ENCODE peak calls at places on chromosome 9, in five cellular contexts. M, W, B, E and O are unnamed samples.
A peak's percentile ranks its signal among the peaks of the same experiment; 100 is the strongest.

GRCh38 chr9:86464242-86464641 is 110.0 kb upstream of the TUT7 start:
- DNase-seq in M (no peak), W (no peak), B (no peak), E (no peak), O (no peak)

GRCh38 chr9:33130501-33130900 is 36.6 kb downstream of the B4GALT1 start:
- DNase-seq in M (no peak), W (no peak), B (no peak), E (no peak), O (no peak)

GRCh38 chr9:126694206-126695081 is 80.7 kb downstream of the LMX1B start:
- DNase-seq in M (no peak), W (peak; percentile 43), B (no peak), E (no peak), O (no peak)

GRCh38 chr9:131875828-131876485 is 136.1 kb upstream of the RAPGEF1 start:
- DNase-seq in M (no peak), W (no peak), B (no peak), E (no peak), O (no peak)

GRCh38 chr9:27541740-27542139 is 12.1 kb upstream of the MOB3B start:
- DNase-seq in M (no peak), W (no peak), B (no peak), E (no peak), O (no peak)

GRCh38 chr9:86926130-86926529 is 21.2 kb downstream of the GAS1 start:
- DNase-seq in M (no peak), W (no peak), B (no peak), E (no peak), O (no peak)

GRCh38 chr9:13487071-13487470 is 207.6 kb upstream of the MPDZ start:
- DNase-seq in M (peak; percentile 30), W (no peak), B (no peak), E (no peak), O (no peak)

GRCh38 chr9:16637218-16637617 is 233.3 kb downstream of the BNC2 start:
- DNase-seq in M (no peak), W (no peak), B (no peak), E (no peak), O (no peak)

GRCh38 chr9:127320122-127320378 is 55.5 kb downstream of the GARNL3 start:
- DNase-seq in M (no peak), W (no peak), B (no peak), E (no peak), O (no peak)

GRCh38 chr9:995776-996175 is 19.3 kb downstream of the DMRT3 start:
- DNase-seq in M (no peak), W (no peak), B (no peak), E (no peak), O (no peak)

GRCh38 chr9:88197016-88197415 is 58.7 kb upstream of the SPATA31C2 start:
- DNase-seq in M (no peak), W (no peak), B (no peak), E (no peak), O (no peak)

GRCh38 chr9:127927457-127928231 is 2.9 kb downstream of the PIP5KL1 start:
- DNase-seq in M (peak; percentile 97), W (peak; percentile 87), B (peak; percentile 57), E (no peak), O (peak; percentile 80)

GRCh38 chr9:108331596-108331995 is 524.2 kb downstream of the ACTL7B start:
- DNase-seq in M (no peak), W (no peak), B (no peak), E (no peak), O (no peak)

DNA sequence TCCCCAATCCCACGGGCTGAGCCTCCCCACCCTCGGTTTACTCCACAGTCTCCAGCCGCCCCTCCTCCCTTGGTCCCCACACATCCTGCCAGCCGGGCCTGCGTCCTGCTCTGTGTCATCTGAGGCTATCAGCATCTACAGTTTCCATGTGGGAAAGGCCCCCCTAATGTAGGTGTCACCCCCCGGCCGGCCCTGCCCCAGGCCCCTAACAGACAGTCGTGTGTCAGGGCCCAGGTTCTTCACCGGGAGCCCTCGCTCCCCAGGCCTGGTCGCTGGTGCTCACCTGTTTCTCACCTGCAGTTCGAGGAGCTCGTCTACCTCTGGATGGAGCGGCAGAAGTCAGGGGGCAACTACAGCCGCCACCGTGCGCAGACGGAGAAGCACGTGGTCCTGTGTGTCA is 62.7 kb downstream of the KCNT1 start:
- DNase-seq in M (no peak), W (no peak), B (no peak), E (no peak), O (no peak)
- H3K27me3 ChIP-seq in M (no peaks in the 10 kb centered on the region), W (no peaks in the 10 kb centered on the region), B (no peaks in the 10 kb centered on the region), E (peaks cover 7% of the 10 kb centered on the region), O (no peaks in the 10 kb centered on the region)

DNA sequence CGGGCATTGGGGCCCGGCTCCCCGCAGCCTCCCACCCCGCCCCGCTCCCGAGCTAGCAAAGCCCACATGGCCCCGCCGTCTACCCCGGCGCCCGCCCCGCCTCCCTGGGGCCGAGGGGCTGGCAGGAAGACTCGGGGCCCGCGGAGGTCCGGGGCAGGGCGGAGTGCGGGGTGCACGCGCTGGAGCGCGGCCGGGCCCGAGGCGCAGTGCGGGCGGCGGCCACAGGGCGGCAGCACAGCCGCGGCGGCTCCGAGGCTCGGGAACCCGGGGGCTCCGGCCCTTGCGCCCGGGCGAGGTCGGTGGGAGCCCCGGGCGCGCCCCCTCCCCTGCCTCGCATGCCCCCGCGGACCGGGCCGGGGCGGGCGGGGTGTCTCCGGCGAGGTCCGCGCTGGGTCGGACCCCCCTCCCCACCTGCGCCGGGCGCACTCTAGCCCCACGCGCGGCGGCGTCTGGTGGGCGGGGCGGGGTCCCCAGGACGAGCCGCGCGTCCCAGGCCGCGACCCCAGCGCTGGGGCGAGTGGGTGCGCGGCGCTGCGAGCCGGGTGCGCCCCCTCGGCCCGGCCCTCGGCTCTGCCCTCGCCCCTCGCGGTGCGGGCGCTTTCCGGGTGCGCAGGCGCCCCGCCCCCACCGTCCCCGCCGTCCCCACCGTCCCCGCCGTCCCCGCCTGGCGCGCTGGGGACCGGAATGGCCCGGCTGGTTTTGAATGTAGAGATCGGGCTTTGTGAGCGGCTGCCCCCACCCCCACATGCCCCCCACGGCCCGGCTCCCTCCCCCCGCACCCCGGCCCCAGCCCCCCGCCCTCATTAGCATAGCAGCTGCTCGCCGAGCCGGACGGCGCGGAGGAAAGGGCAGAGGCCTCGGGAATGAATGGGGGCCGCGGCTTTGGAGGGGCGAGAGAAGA is 6.5 kb downstream of the NRARP start:
- DNase-seq in M (peak; percentile 78), W (no peak), B (peak; percentile 43), E (no peak), O (no peak)
- H3K4me1 ChIP-seq in M (peaks cover 31% of the 10 kb centered on the region), W (peaks cover 14% of the 10 kb centered on the region), B (peaks cover 8% of the 10 kb centered on the region), E (peaks cover 60% of the 10 kb centered on the region), O (peaks cover 10% of the 10 kb centered on the region)

DNA sequence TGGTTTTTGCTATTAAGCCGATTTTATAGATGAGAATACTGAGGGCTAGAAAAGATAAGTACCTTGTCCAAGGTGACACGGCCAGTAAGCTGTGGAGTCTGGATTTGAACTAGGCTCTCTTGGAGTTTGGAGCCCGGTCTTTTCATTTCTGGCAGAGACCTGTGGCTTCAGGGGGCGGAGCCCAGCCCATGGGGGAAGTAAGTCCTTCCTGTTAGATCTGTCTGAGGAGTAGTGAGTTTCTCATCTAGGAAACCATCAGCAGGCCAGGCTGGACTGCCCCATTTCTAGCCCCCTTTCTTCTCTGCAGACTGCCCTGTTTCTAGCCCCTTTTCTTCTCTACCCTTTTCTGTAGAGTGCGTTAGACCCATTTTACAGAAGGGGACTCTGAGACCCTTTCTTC is 521 bp upstream of the PTGS1 start:
- DNase-seq in M (no peak), W (no peak), B (no peak), E (no peak), O (no peak)
- H3K4me3 ChIP-seq in M (peak overlapping the region; percentile 75), W (no peak overlapping the region), B (no peak overlapping the region), E (peak overlapping the region; percentile 63), O (no peak overlapping the region)

GRCh38 chr9:79256691-79257213 is 315.0 kb upstream of the TLE4 start:
- DNase-seq in M (peak; percentile 26), W (no peak), B (no peak), E (no peak), O (no peak)
- H3K27me3 ChIP-seq in M (no peaks in the 10 kb centered on the region), W (no peaks in the 10 kb centered on the region), B (no peaks in the 10 kb centered on the region), E (peaks cover 41% of the 10 kb centered on the region), O (no peaks in the 10 kb centered on the region)

GRCh38 chr9:121191235-121191634 is 10.4 kb downstream of the RAB14 start:
- DNase-seq in M (no peak), W (no peak), B (no peak), E (no peak), O (no peak)
- H3K4me1 ChIP-seq in M (no peaks in the 10 kb centered on the region), W (peaks cover 76% of the 10 kb centered on the region), B (peaks cover 36% of the 10 kb centered on the region), E (peaks cover 97% of the 10 kb centered on the region), O (peaks cover 9% of the 10 kb centered on the region)

DNA sequence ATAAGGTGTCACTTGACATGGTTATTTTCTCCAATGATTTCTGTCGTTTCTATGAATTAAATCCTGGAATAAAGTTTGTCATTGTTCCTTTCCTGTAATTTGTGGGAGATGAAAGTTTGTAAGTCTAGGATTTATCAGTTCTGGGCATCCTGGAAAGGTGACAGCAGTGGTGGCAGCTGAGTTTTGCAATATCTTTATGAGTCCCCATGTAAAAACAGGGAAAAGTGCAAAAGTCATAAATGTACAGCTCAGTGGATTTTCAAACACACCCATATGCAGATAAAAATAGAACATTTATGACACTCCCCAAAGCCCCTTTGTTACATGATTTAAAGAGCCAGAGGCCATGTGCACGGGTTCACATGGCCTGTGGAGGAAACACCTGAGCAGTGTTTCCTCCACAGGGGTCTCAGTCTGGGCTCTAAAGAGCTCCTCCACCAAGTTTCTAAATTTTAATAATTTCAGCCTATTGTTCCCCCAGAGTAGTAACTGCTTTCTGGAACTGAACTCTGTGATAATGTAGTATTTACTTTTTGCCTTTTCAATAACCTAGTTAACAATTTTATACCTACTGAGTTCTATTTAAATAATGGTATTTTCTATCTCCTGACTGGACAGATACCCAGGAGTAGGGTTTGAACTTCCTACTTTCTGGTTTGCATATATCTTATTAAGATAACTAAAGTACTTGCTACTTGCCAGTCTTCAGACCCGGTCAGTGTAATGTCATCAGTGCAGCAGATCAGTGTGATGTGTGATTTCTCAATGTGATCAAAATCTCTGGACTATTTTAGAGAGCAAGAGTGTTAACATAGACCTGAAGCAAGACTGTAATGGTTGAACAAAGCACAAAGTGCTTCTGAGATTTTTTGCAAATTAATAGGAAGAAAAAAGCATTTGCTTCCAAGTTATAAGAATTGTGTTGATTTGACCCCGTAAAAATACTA is 6.5 kb downstream of the TMEM38B start:
- DNase-seq in M (no peak), W (no peak), B (no peak), E (no peak), O (no peak)
- H3K4me3 ChIP-seq in M (no peak overlapping the region), W (no peak overlapping the region), B (no peak overlapping the region), E (no peak overlapping the region), O (no peak overlapping the region)

GRCh38 chr9:133738039-133738805 is at the start of gene SARDH:
- DNase-seq in M (peak; percentile 83), W (no peak), B (no peak), E (peak; percentile 63), O (no peak)
- H3K27me3 ChIP-seq in M (no peaks in the 10 kb centered on the region), W (no peaks in the 10 kb centered on the region), B (no peaks in the 10 kb centered on the region), E (peaks cover 84% of the 10 kb centered on the region), O (no peaks in the 10 kb centered on the region)